ENCODE peak calls at places on chromosome 16, in eight cellular contexts. B is Peyer's patch, O is tibial artery, D is pancreas, Z is WERI-Rb-1, L is ovary, A is sigmoid colon, M is thyroid gland. H is an unnamed sample.

GRCh38 chr16:75254359-75254837 is 3.0 kb upstream of the BCAR1 start:
- DNase-seq in D (no peak), Z (peak; percentile 4), M (no peak), B (no peak), O (peak; percentile 85), A (peak; percentile 66), L (no peak), H (peak; percentile 91)

GRCh38 chr16:66159987-66160386 is 206.5 kb upstream of the CDH5 start:
- DNase-seq in Z (no peak), M (no peak), L (no peak), A (no peak), D (no peak), B (no peak), O (peak; percentile 31), H (no peak)

GRCh38 chr16:27470567-27471431 is 68.8 kb downstream of the IL21R start:
- DNase-seq in L (no peak), M (no peak), O (no peak), Z (no peak), B (no peak), D (peak; percentile 32), A (no peak), H (peak; percentile 64)

GRCh38 chr16:70740919-70741778 is 55.3 kb upstream of the MTSS2 start:
- DNase-seq in A (no peak), L (no peak), M (no peak), Z (no peak), B (no peak), D (no peak), O (no peak), H (no peak)

GRCh38 chr16:66728117-66728787 is 23.2 kb downstream of the DYNC1LI2 start:
- DNase-seq in Z (no peak), B (no peak), O (no peak), A (peak; percentile 67), D (peak; percentile 23), M (peak; percentile 66), L (no peak), H (no peak)

GRCh38 chr16:86756882-86757703 is 178.7 kb downstream of the FOXL1 start:
- DNase-seq in Z (no peak), L (no peak), O (peak; percentile 34), M (no peak), D (no peak), A (peak; percentile 40), B (no peak), H (no peak)

GRCh38 chr16:27238016-27238587 is 30.5 kb downstream of the NSMCE1 start:
- DNase-seq in A (peak; percentile 69), D (no peak), Z (no peak), B (peak; percentile 39), O (peak; percentile 68), L (no peak), M (no peak), H (no peak)

GRCh38 chr16:54286067-54286329 is 589 bp downstream of the IRX3 start:
- DNase-seq in B (no peak), M (no peak), A (no peak), L (no peak), O (no peak), D (no peak), Z (no peak), H (no peak)

GRCh38 chr16:12829096-12829888 is 25.6 kb upstream of the CPPED1 start:
- DNase-seq in O (no peak), M (no peak), L (no peak), B (no peak), D (no peak), Z (no peak), A (no peak), H (no peak)

GRCh38 chr16:30369938-30370443 is 303 bp downstream of the TBC1D10B start:
- DNase-seq in B (no peak), O (no peak), Z (no peak), M (no peak), A (no peak), L (no peak), D (no peak), H (no peak)

GRCh38 chr16:27972500-27972899 is 91.0 kb downstream of the GSG1L start:
- DNase-seq in Z (peak; percentile 75), D (no peak), B (no peak), L (no peak), O (no peak), M (peak; percentile 38), A (peak; percentile 32), H (no peak)

GRCh38 chr16:64416232-64417010 is 705.4 kb downstream of the CDH11 start:
- DNase-seq in B (no peak), L (no peak), M (no peak), O (no peak), A (no peak), Z (no peak), D (no peak), H (no peak)

GRCh38 chr16:27920391-27920891 is 143.1 kb downstream of the GSG1L start:
- DNase-seq in A (no peak), D (no peak), Z (peak; percentile 95), O (no peak), L (no peak), B (no peak), M (no peak), H (no peak)

GRCh38 chr16:75340715-75341500 is 89.5 kb upstream of the BCAR1 start:
- DNase-seq in D (no peak), Z (no peak), L (no peak), A (no peak), M (no peak), O (no peak), B (no peak), H (no peak)

GRCh38 chr16:47198180-47198575 is 54.4 kb upstream of the NETO2 start:
- DNase-seq in L (no peak), O (no peak), Z (no peak), D (no peak), A (no peak), B (no peak), M (no peak), H (no peak)

GRCh38 chr16:73204359-73205152 is 156.6 kb upstream of the ZFHX3 start:
- DNase-seq in B (no peak), M (peak; percentile 56), L (no peak), O (no peak), D (no peak), Z (no peak), A (no peak), H (no peak)

GRCh38 chr16:15509051-15509592 is 74.7 kb downstream of the BMERB1 start:
- DNase-seq in B (no peak), L (no peak), D (no peak), M (no peak), A (no peak), Z (no peak), O (no peak), H (no peak)

GRCh38 chr16:15509593-15510520 is 75.5 kb downstream of the BMERB1 start:
- DNase-seq in O (no peak), Z (no peak), B (no peak), M (no peak), A (no peak), D (no peak), L (no peak), H (no peak)

GRCh38 chr16:15511759-15512487 is 77.5 kb downstream of the BMERB1 start:
- DNase-seq in A (no peak), M (no peak), D (no peak), B (no peak), Z (no peak), L (no peak), O (no peak), H (no peak)

GRCh38 chr16:15513169-15513568 is 78.8 kb downstream of the BMERB1 start:
- DNase-seq in A (no peak), B (no peak), M (no peak), L (no peak), O (no peak), D (no peak), Z (no peak), H (no peak)

GRCh38 chr16:15510992-15511391 is 76.6 kb downstream of the BMERB1 start:
- DNase-seq in Z (no peak), O (no peak), L (no peak), A (no peak), M (no peak), D (no peak), B (no peak), H (no peak)
- H3K27ac ChIP-seq in Z (no peak overlapping the region), O (no peak overlapping the region), L (no peak overlapping the region), A (no peak overlapping the region), M (no peak overlapping the region), D (no peak overlapping the region), B (no peak overlapping the region), H (no peak overlapping the region)

GRCh38 chr16:88844412-88845118 is 12.2 kb downstream of the GALNS start:
- DNase-seq in M (no peak), B (no peak), A (no peak), O (no peak), Z (no peak), D (no peak), L (no peak), H (no peak)
- TF ChIP-seq CTCF in M (peak; percentile 12), B (no peak), A (no peak), O (no peak), Z (peak; percentile 38), D (no peak), L (no peak), H (no peak)

DNA sequence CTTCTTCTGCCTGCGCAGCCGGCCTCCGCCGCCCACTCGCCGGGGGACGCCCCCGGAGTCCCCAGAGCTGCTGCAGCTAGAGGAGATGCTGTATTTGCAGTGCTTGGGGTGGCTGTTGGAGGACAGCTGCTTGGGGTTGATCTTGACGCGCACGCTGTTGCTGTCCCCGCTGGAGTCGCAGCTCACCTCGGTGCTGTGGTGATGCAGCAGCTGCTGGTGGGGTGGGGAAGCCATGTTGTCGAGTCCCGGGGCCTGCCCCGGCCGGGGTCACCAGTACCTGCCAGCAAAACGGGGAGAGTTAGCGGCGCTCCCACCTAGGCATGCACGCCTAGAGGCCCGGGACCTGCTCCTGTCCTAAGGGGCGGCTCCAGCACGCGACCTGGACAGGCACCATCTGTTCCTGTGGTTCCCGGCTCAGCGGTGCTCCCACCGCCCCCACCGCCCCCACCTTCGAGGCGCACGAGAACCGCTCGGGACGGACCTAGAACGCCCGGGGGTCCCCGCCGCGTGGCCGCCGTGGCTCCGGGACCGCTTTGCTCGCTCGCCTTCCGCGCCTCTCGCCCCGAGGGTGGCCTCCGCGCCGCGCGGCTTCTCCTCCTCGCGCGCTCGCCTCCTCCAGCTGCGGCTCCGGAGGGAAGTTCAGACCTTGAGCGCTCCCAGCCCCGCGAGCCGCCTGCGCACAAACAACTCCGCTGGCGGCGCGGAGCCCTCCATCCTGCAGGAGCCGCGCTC is 867 bp downstream of the ADCY9 start:
- DNase-seq in M (peak; percentile 59), L (peak; percentile 67), D (peak; percentile 83), A (peak; percentile 77), O (peak; percentile 76), B (peak; percentile 34), Z (peak; percentile 56), H (peak; percentile 66)
- H3K27ac ChIP-seq in M (peak overlapping the region; percentile 92), L (peak overlapping the region; percentile 61), D (peak overlapping the region; percentile 35), A (peak overlapping the region; percentile 77), O (peak overlapping the region; percentile 78), B (peak overlapping the region; percentile 55), Z (peak overlapping the region; percentile 70), H (peak overlapping the region; percentile 86)

DNA sequence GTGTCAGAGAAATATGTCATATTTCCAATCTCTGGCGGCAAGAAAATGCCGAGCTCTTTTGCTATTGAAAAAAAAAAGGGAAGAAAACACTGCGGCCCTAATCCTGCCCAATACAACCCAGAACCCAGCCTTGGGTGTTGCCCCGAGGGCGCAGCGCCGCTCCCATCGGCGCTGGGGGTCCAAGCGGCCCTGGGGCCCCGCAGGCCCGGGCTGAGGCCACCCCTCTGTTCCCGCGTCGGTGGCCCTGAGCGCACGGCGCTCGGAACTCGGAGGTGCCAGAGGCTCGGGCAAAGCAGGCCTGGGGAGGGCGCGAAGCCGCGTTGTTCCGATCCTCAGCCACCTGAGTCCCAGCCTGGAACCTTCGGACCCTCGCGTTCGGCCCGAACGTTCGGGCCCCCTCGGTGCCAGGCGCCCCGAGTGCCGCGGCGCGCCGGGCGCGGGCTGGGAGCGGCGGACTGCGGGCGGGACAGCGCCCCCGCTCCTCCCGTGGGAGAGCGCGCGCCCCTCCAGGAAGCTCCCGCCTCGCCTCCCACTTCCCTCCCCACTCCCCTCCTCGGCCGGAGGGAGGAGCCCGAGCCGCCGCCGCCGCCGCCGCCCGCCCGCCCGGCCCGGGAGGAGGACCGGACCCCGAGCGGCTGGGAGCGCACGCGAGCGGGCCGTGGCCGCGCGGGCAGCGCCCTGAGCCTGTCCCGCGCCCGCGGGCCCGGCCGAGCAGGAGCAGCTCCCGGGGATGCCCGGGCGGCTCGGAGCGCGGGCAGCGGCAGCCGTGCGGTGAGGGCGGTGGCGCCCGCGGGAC is at the start of gene CPNE2:
- DNase-seq in M (peak; percentile 66), D (peak; percentile 85), A (peak; percentile 88), B (peak; percentile 25), O (peak; percentile 84), Z (peak; percentile 71), L (peak; percentile 80), H (peak; percentile 66)
- TF ChIP-seq CTCF in M (no peak), D (no peak), A (no peak), B (no peak), O (no peak), Z (no peak), L (peak; percentile 25), H (no peak)

H was measured in psoas muscle.